ENCODE peak calls at places on chromosomes 3 and 15, in seven cellular contexts. S is WTC11, L is HCT116, Y is HEK293T, P is K562, A is HepG2, O is H1. C is an unnamed sample.

GRCh38 chr15:54273928-54274327 is 295.7 kb downstream of the UNC13C start:
- DNase-seq in S (peak; percentile 38), L (no peak), Y (peak; percentile 4), P (no peak), A (no peak), O (no peak), C (no peak)

GRCh38 chr3:23697416-23697815 is 108.3 kb upstream of the UBE2E1 start:
- DNase-seq in S (peak; percentile 64), L (no peak), Y (no peak), P (no peak), A (no peak), O (no peak), C (no peak)

GRCh38 chr3:127899200-127899599 is 15.8 kb upstream of the KBTBD12 start:
- DNase-seq in S (no peak), L (no peak), Y (no peak), P (no peak), A (no peak), O (no peak), C (no peak)

GRCh38 chr3:60803812-60804211 is 447.4 kb downstream of the FHIT start:
- DNase-seq in S (no peak), L (no peak), Y (no peak), P (no peak), A (no peak), O (no peak), C (no peak)

GRCh38 chr3:127158614-127159221 is 34.2 kb upstream of the PRR23E start:
- DNase-seq in S (peak; percentile 78), L (no peak), Y (peak; percentile 32), P (no peak), A (no peak), O (peak; percentile 79), C (no peak)

GRCh38 chr3:72839057-72839456 is 9.2 kb downstream of the SHQ1 start:
- DNase-seq in S (no peak), L (no peak), Y (no peak), P (no peak), A (no peak), O (no peak), C (no peak)

GRCh38 chr15:82919231-82919886 is 33.2 kb downstream of the HOMER2 start:
- DNase-seq in S (no peak), L (no peak), Y (no peak), P (no peak), A (peak; percentile 96), O (no peak), C (no peak)

GRCh38 chr15:66080791-66081475 is 172.6 kb downstream of the MEGF11 start:
- DNase-seq in S (peak; percentile 62), L (no peak), Y (no peak), P (no peak), A (peak; percentile 72), O (peak; percentile 76), C (no peak)

GRCh38 chr3:68893600-68894239 is 38.6 kb downstream of the TAFA4 start:
- DNase-seq in S (no peak), L (no peak), Y (peak; percentile 11), P (peak; percentile 14), A (peak; percentile 18), O (no peak), C (no peak)

GRCh38 chr3:63662500-63662899 is 10.0 kb downstream of the SNTN start:
- DNase-seq in S (peak; percentile 21), L (no peak), Y (no peak), P (no peak), A (peak; percentile 6), O (no peak), C (no peak)

GRCh38 chr3:107660316-107660976 is 137.7 kb downstream of the BBX start:
- DNase-seq in S (no peak), L (peak; percentile 19), Y (no peak), P (no peak), A (peak; percentile 39), O (no peak), C (no peak)

GRCh38 chr15:41860049-41860828 is 21.6 kb downstream of the PLA2G4B start:
- DNase-seq in S (no peak), L (no peak), Y (no peak), P (no peak), A (peak; percentile 48), O (no peak), C (no peak)

GRCh38 chr15:52682776-52683175 is 3.6 kb upstream of the ATOSA start:
- DNase-seq in S (no peak), L (no peak), Y (no peak), P (no peak), A (no peak), O (no peak), C (peak; percentile 41)
- TF ChIP-seq SP1 in S (no peak), L (no peak), Y (no peak), P (no peak), A (no peak), O (no peak), C (no peak)

GRCh38 chr3:31710123-31710841 is 177.6 kb downstream of the STT3B start:
- DNase-seq in S (no peak), L (no peak), Y (no peak), P (no peak), A (no peak), O (no peak), C (no peak)
- TF ChIP-seq SP1 in S (no peak), L (no peak), Y (no peak), P (no peak), A (no peak), O (no peak), C (no peak)

GRCh38 chr3:44832032-44832431 is 29.7 kb upstream of the TMEM42 start:
- DNase-seq in S (no peak), L (no peak), Y (no peak), P (no peak), A (no peak), O (no peak), C (no peak)
- TF ChIP-seq SP1 in S (no peak), L (no peak), Y (no peak), P (no peak), A (no peak), O (no peak), C (no peak)

GRCh38 chr15:70956596-70956995 is 64.0 kb downstream of the LRRC49 start:
- DNase-seq in S (no peak), L (no peak), Y (no peak), P (no peak), A (no peak), O (no peak), C (no peak)

GRCh38 chr15:70954733-70955132 is 62.1 kb downstream of the LRRC49 start:
- DNase-seq in S (no peak), L (no peak), Y (no peak), P (no peak), A (no peak), O (no peak), C (no peak)

GRCh38 chr15:70956196-70956595 is 63.6 kb downstream of the LRRC49 start:
- DNase-seq in S (no peak), L (no peak), Y (no peak), P (no peak), A (no peak), O (no peak), C (no peak)

GRCh38 chr15:70954176-70954575 is 61.5 kb downstream of the LRRC49 start:
- DNase-seq in S (no peak), L (no peak), Y (no peak), P (no peak), A (no peak), O (no peak), C (no peak)

GRCh38 chr15:70955151-70955550 is 62.5 kb downstream of the LRRC49 start:
- DNase-seq in S (no peak), L (no peak), Y (no peak), P (no peak), A (no peak), O (no peak), C (no peak)
- TF ChIP-seq SP1 in S (no peak), L (no peak), Y (no peak), P (no peak), A (no peak), O (no peak), C (no peak)

GRCh38 chr3:42697326-42698051 is 5.1 kb downstream of the HHATL start:
- DNase-seq in S (no peak), L (no peak), Y (no peak), P (no peak), A (no peak), O (peak; percentile 27), C (no peak)
- TF ChIP-seq SP1 in S (no peak), L (no peak), Y (no peak), P (no peak), A (no peak), O (no peak), C (no peak)

DNA sequence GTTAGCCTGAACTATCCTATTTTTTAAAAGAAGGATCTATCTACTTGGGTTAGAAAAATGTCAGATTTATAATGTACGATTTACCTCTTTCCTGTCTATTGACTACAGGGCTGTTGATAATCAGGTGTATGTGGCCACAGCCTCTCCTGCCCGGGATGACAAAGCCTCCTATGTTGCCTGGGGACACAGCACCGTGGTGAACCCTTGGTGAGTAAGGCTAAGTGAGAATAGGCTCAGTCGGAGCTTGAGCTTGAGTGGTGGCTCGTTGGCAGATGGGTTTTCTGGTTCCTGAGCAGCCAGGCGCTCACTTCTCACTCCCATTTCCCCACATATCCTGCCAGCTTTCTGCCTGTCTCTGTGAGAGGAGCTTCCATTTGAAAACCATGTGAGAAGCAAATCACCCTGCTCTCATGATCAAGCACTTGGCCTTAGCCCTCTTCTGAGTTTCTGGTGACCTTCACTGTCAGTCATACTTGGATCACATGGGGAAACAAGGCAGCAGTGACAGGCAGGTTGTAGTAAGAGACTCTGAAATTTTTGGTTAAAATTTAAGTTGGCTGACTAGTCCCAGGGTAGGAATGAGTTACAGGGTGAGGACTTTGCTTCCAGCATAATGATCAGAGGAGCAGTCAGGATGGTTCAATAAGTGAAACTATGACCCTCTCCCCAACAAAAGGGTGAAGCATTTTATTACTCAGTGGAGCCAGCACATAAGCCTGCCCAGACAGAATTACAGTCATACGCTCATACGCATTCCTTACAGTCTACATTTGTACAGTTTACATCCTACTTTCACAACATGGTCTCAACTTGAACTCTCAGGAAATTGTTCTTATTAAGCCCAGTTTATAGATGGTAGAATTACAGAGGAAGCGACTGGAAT is 18.0 kb downstream of the NIT2 start:
- DNase-seq in S (no peak), L (no peak), Y (no peak), P (no peak), A (no peak), O (no peak), C (no peak)
- TF ChIP-seq SP1 in S (no peak), L (no peak), Y (no peak), P (no peak), A (no peak), O (no peak), C (no peak)

GRCh38 chr15:49507261-49507660 is 84.2 kb downstream of the FGF7 start:
- DNase-seq in S (no peak), L (no peak), Y (no peak), P (no peak), A (no peak), O (no peak), C (no peak)

GRCh38 chr15:49501586-49501985 is 78.5 kb downstream of the FGF7 start:
- DNase-seq in S (no peak), L (no peak), Y (no peak), P (no peak), A (no peak), O (no peak), C (no peak)

GRCh38 chr15:49506341-49506740 is 83.3 kb downstream of the FGF7 start:
- DNase-seq in S (no peak), L (no peak), Y (no peak), P (no peak), A (no peak), O (no peak), C (no peak)
- TF ChIP-seq SP1 in S (no peak), L (no peak), Y (no peak), P (no peak), A (no peak), O (no peak), C (no peak)